ENCODE peak calls at places on chromosomes 4 and X, in seven cellular contexts. H, U, Q, B, X, N and E are unnamed samples.

GRCh38 chrX:111519215-111519614 is 7.8 kb downstream of the SERTM2 start:
- DNase-seq in H (no peak), U (peak; percentile 2), Q (no peak), B (no peak), X (no peak), N (no peak), E (no peak)

GRCh38 chr4:113617195-113617594 is 144.3 kb downstream of the CAMK2D start:
- DNase-seq in H (no peak), U (no peak), Q (no peak), B (no peak), X (no peak), N (no peak), E (no peak)

GRCh38 chr4:184506527-184507121 is 32.3 kb upstream of the IRF2 start:
- DNase-seq in H (peak; percentile 70), U (no peak), Q (no peak), B (no peak), X (peak; percentile 18), N (no peak), E (no peak)

GRCh38 chr4:17347445-17347844 is 164.4 kb downstream of the QDPR start:
- DNase-seq in H (peak; percentile 83), U (no peak), Q (peak; percentile 48), B (no peak), X (peak; percentile 45), N (no peak), E (peak; percentile 42)

GRCh38 chr4:137363496-137363895 is 168.8 kb downstream of the PCDH18 start:
- DNase-seq in H (no peak), U (no peak), Q (no peak), B (no peak), X (no peak), N (no peak), E (no peak)

GRCh38 chr4:109494538-109494937 is 60.9 kb downstream of the SEC24B start:
- DNase-seq in H (no peak), U (no peak), Q (no peak), B (no peak), X (no peak), N (no peak), E (no peak)

GRCh38 chr4:54657556-54658313 is at the start of gene KIT:
- DNase-seq in H (peak; percentile 95), U (no peak), Q (no peak), B (peak; percentile 36), X (peak; percentile 67), N (peak; percentile 83), E (peak; percentile 41)

GRCh38 chrX:10509397-10509796 is 111.0 kb downstream of the MID1 start:
- DNase-seq in H (no peak), U (no peak), Q (no peak), B (no peak), X (no peak), N (no peak), E (no peak)

GRCh38 chr4:188008377-188008776 is 12.8 kb downstream of the ZFP42 start:
- DNase-seq in H (no peak), U (peak; percentile 12), Q (no peak), B (no peak), X (peak; percentile 90), N (no peak), E (no peak)

GRCh38 chr4:6272863-6273660 is 3.4 kb downstream of the WFS1 start:
- DNase-seq in H (no peak), U (peak; percentile 72), Q (no peak), B (no peak), X (no peak), N (peak; percentile 49), E (no peak)

GRCh38 chrX:105460366-105460765 is 239.9 kb upstream of the TEX13A start:
- DNase-seq in H (no peak), U (peak; percentile 8), Q (no peak), B (no peak), X (no peak), N (no peak), E (no peak)

GRCh38 chr4:165627548-165627947 is 245.5 kb upstream of the TLL1 start:
- DNase-seq in H (no peak), U (no peak), Q (no peak), B (no peak), X (no peak), N (no peak), E (no peak)

GRCh38 chr4:42150653-42151567 is 1.5 kb downstream of the BEND4 start:
- DNase-seq in H (peak; percentile 47), U (no peak), Q (no peak), B (no peak), X (no peak), N (no peak), E (no peak)

DNA sequence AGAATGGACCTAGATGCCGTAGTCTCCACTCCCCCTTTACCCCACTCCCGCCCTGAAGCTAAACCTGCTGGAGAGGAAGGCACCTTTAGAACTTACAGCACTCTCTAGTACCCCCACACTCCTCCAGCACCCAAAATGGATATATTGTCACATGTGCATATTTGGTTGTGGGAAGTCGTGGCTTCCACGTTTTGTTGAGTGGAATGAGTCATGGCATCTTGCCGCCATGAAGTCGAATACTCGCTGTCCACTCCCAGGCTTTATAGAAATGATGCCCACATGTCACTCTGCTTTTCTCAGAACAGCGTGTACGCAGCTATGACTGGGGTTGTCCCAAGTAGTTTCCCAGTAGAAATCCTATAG is 545 bp downstream of the ABCE1 start:
- DNase-seq in H (no peak), U (no peak), Q (peak; percentile 34), B (peak; percentile 27), X (peak; percentile 43), N (no peak), E (no peak)
- H3K4me1 ChIP-seq in H (peaks cover 7% of the 10 kb centered on the region), U (peaks cover 6% of the 10 kb centered on the region), Q (no peaks in the 10 kb centered on the region), B (peaks cover 57% of the 10 kb centered on the region), X (peaks cover 24% of the 10 kb centered on the region), N (peaks cover 7% of the 10 kb centered on the region), E (peaks cover 7% of the 10 kb centered on the region)

GRCh38 chr4:8538703-8539567 is 41.3 kb upstream of the GPR78 start:
- DNase-seq in H (no peak), U (peak; percentile 44), Q (no peak), B (no peak), X (no peak), N (no peak), E (no peak)

GRCh38 chr4:8540586-8540985 is 39.6 kb upstream of the GPR78 start:
- DNase-seq in H (no peak), U (no peak), Q (no peak), B (no peak), X (no peak), N (no peak), E (no peak)

GRCh38 chr4:8540072-8540471 is 40.1 kb upstream of the GPR78 start:
- DNase-seq in H (no peak), U (no peak), Q (no peak), B (no peak), X (no peak), N (no peak), E (no peak)

GRCh38 chr4:8540991-8541390 is 39.2 kb upstream of the GPR78 start:
- DNase-seq in H (no peak), U (no peak), Q (no peak), B (no peak), X (no peak), N (no peak), E (no peak)

DNA sequence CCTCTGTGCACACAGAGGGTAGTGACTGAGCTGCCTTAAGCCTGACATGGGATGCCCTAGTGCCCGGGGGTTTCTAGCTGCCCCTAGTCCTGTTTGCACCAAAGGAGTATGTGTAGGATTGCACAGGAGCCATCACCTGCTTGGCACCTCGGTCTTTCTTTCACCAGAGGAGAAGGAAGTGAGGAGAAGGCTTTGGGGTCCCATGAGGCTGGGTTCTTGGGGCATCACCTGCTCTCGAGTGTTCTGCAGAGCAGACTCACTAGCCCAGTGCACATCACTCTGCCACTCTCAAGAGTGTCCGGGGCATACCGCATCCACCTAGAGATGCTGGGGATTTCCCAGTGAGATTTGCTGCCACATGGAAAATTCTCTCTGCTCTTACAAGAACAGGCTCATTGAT is 40.5 kb upstream of the GPR78 start:
- DNase-seq in H (no peak), U (no peak), Q (no peak), B (no peak), X (no peak), N (no peak), E (no peak)
- H3K4me1 ChIP-seq in H (no peaks in the 10 kb centered on the region), U (peaks cover 61% of the 10 kb centered on the region), Q (no peaks in the 10 kb centered on the region), B (no peaks in the 10 kb centered on the region), X (no peaks in the 10 kb centered on the region), N (peaks cover 4% of the 10 kb centered on the region), E (no peaks in the 10 kb centered on the region)

GRCh38 chr4:174554329-174554728 is 32.0 kb upstream of the HPGD start:
- DNase-seq in H (no peak), U (no peak), Q (no peak), B (no peak), X (no peak), N (no peak), E (no peak)

GRCh38 chr4:174545268-174545667 is 23.0 kb upstream of the HPGD start:
- DNase-seq in H (no peak), U (no peak), Q (no peak), B (no peak), X (no peak), N (no peak), E (no peak)

GRCh38 chr4:174553828-174554227 is 31.5 kb upstream of the HPGD start:
- DNase-seq in H (no peak), U (no peak), Q (no peak), B (no peak), X (peak; percentile 43), N (no peak), E (no peak)

GRCh38 chr4:174550541-174550940 is 28.3 kb upstream of the HPGD start:
- DNase-seq in H (no peak), U (no peak), Q (no peak), B (no peak), X (peak; percentile 14), N (no peak), E (no peak)

DNA sequence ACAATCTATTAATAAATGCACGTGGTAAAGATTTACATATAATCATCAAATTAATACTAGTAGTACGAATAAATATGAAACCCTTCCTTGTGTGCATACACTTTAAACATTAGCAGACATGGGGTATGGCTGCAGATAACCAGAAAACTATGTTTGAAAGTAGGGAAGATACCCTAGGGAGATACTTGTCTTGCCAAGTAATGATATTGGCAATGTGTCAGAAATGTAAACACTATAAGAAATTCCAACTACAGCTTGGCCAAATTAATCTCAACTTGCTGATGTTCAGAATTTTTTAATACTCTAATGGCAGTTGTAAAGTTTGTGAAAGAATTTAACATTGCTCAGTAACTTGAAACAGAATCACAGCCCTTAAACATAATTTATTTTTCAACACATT is 27.4 kb upstream of the HPGD start:
- DNase-seq in H (no peak), U (no peak), Q (no peak), B (no peak), X (peak; percentile 55), N (no peak), E (no peak)
- H3K4me1 ChIP-seq in H (no peaks in the 10 kb centered on the region), U (no peaks in the 10 kb centered on the region), Q (no peaks in the 10 kb centered on the region), B (no peaks in the 10 kb centered on the region), X (peaks cover 13% of the 10 kb centered on the region), N (no peaks in the 10 kb centered on the region), E (no peaks in the 10 kb centered on the region)

DNA sequence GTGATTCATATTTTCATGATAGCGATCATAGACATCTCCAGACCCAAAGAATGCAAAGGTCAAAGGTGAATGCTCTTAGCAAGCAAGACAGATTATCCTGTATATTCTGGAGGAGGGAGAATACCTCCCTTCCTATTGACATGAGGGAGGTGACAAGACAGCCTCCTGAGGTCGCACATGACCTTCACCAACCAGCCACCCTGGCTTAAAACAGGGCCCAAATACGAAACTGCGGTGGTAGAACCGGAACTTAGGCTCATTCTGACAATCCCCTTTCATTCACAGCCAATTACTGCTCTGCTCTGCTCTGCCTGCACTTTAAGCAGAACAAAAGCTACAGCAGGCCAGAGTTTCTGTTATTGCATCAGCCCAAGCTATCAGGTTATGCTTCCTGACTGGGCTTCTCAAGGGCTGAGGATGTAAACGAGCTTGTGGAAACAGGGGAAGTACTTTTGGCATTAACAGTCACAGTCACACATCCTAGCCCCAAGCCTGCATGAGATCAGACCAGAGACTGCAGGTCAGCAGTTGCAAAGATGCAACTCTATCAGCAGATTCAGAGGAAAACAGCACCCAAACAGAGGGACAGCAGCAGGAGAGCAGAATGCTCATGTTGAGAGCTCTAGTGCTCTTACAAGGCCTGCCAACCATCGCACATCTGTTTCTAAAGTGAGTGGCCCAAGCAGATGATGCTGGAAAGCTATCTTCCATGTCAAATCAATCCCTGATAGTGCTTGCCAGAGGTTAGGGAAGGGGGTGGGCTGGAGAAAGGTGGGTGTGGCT is 51.2 kb upstream of the MAP3K15 start:
- DNase-seq in H (no peak), U (no peak), Q (no peak), B (peak; percentile 3), X (no peak), N (no peak), E (no peak)
- H3K4me1 ChIP-seq in H (peaks cover 7% of the 10 kb centered on the region), U (no peaks in the 10 kb centered on the region), Q (no peaks in the 10 kb centered on the region), B (no peaks in the 10 kb centered on the region), X (peaks cover 8% of the 10 kb centered on the region), N (no peaks in the 10 kb centered on the region), E (no peaks in the 10 kb centered on the region)